ENCODE peak calls at places on chromosomes 3 and 15, in four cellular contexts. R is retina, Q is heart left ventricle, E is adrenal gland. S is an unnamed sample.

GRCh38 chr3:32913790-32914446 is 37.5 kb upstream of the CCR4 start:
- DNase-seq in R (no peak), Q (no peak), E (no peak), S (no peak)

GRCh38 chr3:175980731-175981130 is 1121.6 kb downstream of the NAALADL2 start:
- DNase-seq in R (no peak), Q (no peak), E (no peak), S (no peak)

GRCh38 chr15:72516734-72517133 is 42.6 kb downstream of the ARIH1 start:
- DNase-seq in R (no peak), Q (no peak), E (no peak), S (no peak)

GRCh38 chr15:94327356-94327936 is 96.1 kb downstream of the MCTP2 start:
- DNase-seq in R (peak), Q (no peak), E (no peak), S (no peak)

GRCh38 chr3:24730173-24730572 is 235.5 kb upstream of the THRB start:
- DNase-seq in R (no peak), Q (no peak), E (no peak), S (no peak)

GRCh38 chr3:119950666-119951325 is 143.5 kb downstream of the GSK3B start:
- DNase-seq in R (no peak), Q (no peak), E (no peak), S (no peak)

GRCh38 chr15:56824174-56824573 is 90.9 kb upstream of the ZNF280D start:
- DNase-seq in R (no peak), Q (peak), E (no peak), S (no peak)

GRCh38 chr3:138063416-138063815 is 52.0 kb downstream of the DZIP1L start:
- DNase-seq in R (no peak), Q (no peak), E (no peak), S (no peak)

GRCh38 chr15:35427091-35427490 is 118.9 kb downstream of the DPH6 start:
- DNase-seq in R (no peak), Q (no peak), E (no peak), S (no peak)

GRCh38 chr3:183244219-183244618 is 8.8 kb upstream of the B3GNT5 start:
- DNase-seq in R (no peak), Q (peak), E (peak), S (no peak)

GRCh38 chr15:77186518-77187095 is 115.7 kb upstream of the TSPAN3 start:
- DNase-seq in R (peak), Q (no peak), E (no peak), S (peak)

GRCh38 chr15:93080451-93080850 is 8.6 kb downstream of the RGMA start:
- DNase-seq in R (no peak), Q (no peak), E (no peak), S (peak)

GRCh38 chr3:16820485-16820884 is 64.3 kb upstream of the PLCL2 start:
- DNase-seq in R (no peak), Q (no peak), E (no peak), S (no peak)

GRCh38 chr3:21477896-21478295 is 273.1 kb downstream of the ZNF385D start:
- DNase-seq in R (no peak), Q (no peak), E (no peak), S (no peak)